ENCODE peak calls at places on chromosomes 11 and 22, in five cellular contexts. One of them, this sample, is unnamed.

GRCh38 chr11:7924526-7924925 is 6.5 kb downstream of the OR10A6 start:
- DNase-seq in lower leg skin: no peak
- DNase-seq in mesenchymal stem cell: no peak
- DNase-seq in CD8-positive, alpha-beta memory T cell: no peak
- DNase-seq in body of pancreas: peak
- DNase-seq in this sample: no peak

GRCh38 chr22:38566726-38567504 is 3.1 kb downstream of the DMC1 start:
- DNase-seq in lower leg skin: no peak
- DNase-seq in mesenchymal stem cell: no peak
- DNase-seq in CD8-positive, alpha-beta memory T cell: no peak
- DNase-seq in body of pancreas: no peak
- DNase-seq in this sample: no peak

GRCh38 chr11:95322546-95322945 is 91.5 kb upstream of the SESN3 start:
- DNase-seq in lower leg skin: no peak
- DNase-seq in mesenchymal stem cell: no peak
- DNase-seq in CD8-positive, alpha-beta memory T cell: no peak
- DNase-seq in body of pancreas: no peak
- DNase-seq in this sample: no peak

GRCh38 chr11:78768947-78769346 is 194.3 kb upstream of the NARS2 start:
- DNase-seq in lower leg skin: no peak
- DNase-seq in mesenchymal stem cell: no peak
- DNase-seq in CD8-positive, alpha-beta memory T cell: no peak
- DNase-seq in body of pancreas: no peak
- DNase-seq in this sample: no peak

GRCh38 chr11:85941380-85941973 is 86.3 kb downstream of the CCDC83 start:
- DNase-seq in lower leg skin: no peak
- DNase-seq in mesenchymal stem cell: peak
- DNase-seq in CD8-positive, alpha-beta memory T cell: no peak
- DNase-seq in body of pancreas: peak
- DNase-seq in this sample: peak

GRCh38 chr11:121055076-121055475 is 31.2 kb downstream of the TBCEL start:
- DNase-seq in lower leg skin: no peak
- DNase-seq in mesenchymal stem cell: no peak
- DNase-seq in CD8-positive, alpha-beta memory T cell: no peak
- DNase-seq in body of pancreas: no peak
- DNase-seq in this sample: no peak

GRCh38 chr11:17651681-17652080 is 67.7 kb upstream of the MYOD1 start:
- DNase-seq in lower leg skin: peak
- DNase-seq in mesenchymal stem cell: no peak
- DNase-seq in CD8-positive, alpha-beta memory T cell: no peak
- DNase-seq in body of pancreas: no peak
- DNase-seq in this sample: no peak

GRCh38 chr22:49097966-49098365 is 729.7 kb downstream of the BRD1 start:
- DNase-seq in lower leg skin: no peak
- DNase-seq in mesenchymal stem cell: no peak
- DNase-seq in CD8-positive, alpha-beta memory T cell: no peak
- DNase-seq in body of pancreas: no peak
- DNase-seq in this sample: no peak

DNA sequence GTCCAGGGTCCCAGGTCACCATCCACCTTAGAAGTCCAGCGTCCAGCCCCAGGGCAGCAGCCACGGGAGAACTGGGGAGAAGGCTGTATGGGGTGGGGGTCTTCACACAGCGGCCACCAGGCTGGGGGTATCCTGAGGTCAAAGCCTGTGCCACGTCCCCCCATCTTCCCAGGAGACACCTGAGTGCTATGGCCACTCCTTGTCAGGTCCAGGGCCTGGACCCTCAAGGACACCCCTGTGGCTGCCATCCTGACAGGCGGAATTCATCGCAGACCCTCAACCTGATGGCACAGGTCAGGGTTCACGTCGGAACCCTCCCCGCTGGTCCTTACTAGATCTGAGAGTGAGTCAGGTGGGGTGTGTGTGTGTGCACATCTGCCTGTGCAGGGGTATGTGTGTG is 18.6 kb downstream of the BRSK2 start:
- DNase-seq in lower leg skin: no peak
- DNase-seq in mesenchymal stem cell: no peak
- DNase-seq in CD8-positive, alpha-beta memory T cell: no peak
- DNase-seq in body of pancreas: no peak
- DNase-seq in this sample: no peak
- H3K4me3 ChIP-seq in lower leg skin: no peak
- H3K4me3 ChIP-seq in mesenchymal stem cell: no peak
- H3K4me3 ChIP-seq in CD8-positive, alpha-beta memory T cell: no peak
- H3K4me3 ChIP-seq in body of pancreas: no peak
- H3K4me3 ChIP-seq in this sample: no peak

GRCh38 chr11:66266378-66267038 is 1.9 kb upstream of the RAB1B start:
- DNase-seq in lower leg skin: no peak
- DNase-seq in mesenchymal stem cell: no peak
- DNase-seq in CD8-positive, alpha-beta memory T cell: no peak
- DNase-seq in body of pancreas: no peak
- DNase-seq in this sample: no peak
- H3K4me3 ChIP-seq in lower leg skin: no peak
- H3K4me3 ChIP-seq in mesenchymal stem cell: peak
- H3K4me3 ChIP-seq in CD8-positive, alpha-beta memory T cell: no peak
- H3K4me3 ChIP-seq in body of pancreas: no peak
- H3K4me3 ChIP-seq in this sample: no peak

DNA sequence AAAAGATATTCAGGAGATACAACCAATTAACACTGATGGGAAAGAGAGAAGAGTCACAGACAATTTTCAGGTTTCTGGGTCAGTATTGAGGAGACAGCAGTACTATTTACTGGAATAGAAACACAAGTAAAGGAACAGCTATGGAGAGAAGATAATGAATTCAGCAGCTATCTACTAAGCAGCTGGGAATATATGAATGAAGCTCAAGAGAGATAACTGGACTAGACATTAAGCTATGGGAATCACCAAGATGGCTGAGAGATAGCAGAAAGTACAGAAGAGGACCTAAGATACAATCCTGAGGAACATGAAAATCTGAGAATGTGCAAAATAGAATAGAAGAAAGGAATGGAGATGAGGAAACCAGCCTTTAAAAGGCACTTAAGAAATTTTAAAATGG is 15.9 kb downstream of the ALG9 start:
- DNase-seq in lower leg skin: no peak
- DNase-seq in mesenchymal stem cell: no peak
- DNase-seq in CD8-positive, alpha-beta memory T cell: no peak
- DNase-seq in body of pancreas: no peak
- DNase-seq in this sample: no peak
- H3K4me3 ChIP-seq in lower leg skin: no peak
- H3K4me3 ChIP-seq in mesenchymal stem cell: no peak
- H3K4me3 ChIP-seq in CD8-positive, alpha-beta memory T cell: no peak
- H3K4me3 ChIP-seq in body of pancreas: no peak
- H3K4me3 ChIP-seq in this sample: no peak

DNA sequence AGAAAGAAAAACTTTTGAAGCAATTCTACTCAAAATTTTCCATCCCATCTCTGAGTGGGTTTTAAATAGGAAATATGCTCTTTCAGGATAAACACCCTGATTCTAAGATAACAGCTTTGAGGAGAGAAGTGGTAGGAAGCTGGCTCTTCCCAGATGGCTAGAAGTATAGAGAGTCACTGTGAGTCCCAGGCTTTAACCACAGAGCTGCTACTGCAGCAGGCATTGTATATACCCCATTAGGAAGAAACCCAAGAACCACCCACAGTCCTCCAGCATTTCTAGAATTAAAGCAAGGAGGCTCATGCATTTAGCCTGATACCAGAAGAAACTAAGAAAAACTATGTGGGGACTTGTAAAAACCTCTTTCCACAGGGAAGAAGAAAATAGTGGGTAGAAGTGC is 1405.6 kb upstream of the TENM4 start:
- DNase-seq in lower leg skin: no peak
- DNase-seq in mesenchymal stem cell: peak
- DNase-seq in CD8-positive, alpha-beta memory T cell: no peak
- DNase-seq in body of pancreas: no peak
- DNase-seq in this sample: no peak
- H3K4me3 ChIP-seq in lower leg skin: no peak
- H3K4me3 ChIP-seq in mesenchymal stem cell: no peak
- H3K4me3 ChIP-seq in CD8-positive, alpha-beta memory T cell: no peak
- H3K4me3 ChIP-seq in body of pancreas: no peak
- H3K4me3 ChIP-seq in this sample: no peak

DNA sequence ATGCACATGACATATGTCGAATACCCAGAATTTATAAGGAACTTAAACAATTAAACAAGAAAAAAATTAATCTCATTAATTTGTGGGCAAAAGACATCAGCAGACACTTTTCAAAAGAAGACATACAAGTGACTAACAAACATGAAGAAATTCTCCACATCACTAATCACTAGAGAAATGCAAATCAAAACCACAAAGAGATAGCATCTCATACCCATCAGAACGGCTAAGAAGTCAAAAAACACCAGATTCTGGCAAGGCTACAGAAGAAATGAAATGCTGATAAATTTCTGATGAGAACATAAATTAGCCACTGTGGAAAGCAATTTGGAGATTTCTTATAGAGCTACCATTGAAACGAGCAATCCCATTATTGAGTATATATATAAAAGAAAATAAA is 210.6 kb upstream of the LUZP2 start:
- DNase-seq in lower leg skin: no peak
- DNase-seq in mesenchymal stem cell: peak
- DNase-seq in CD8-positive, alpha-beta memory T cell: no peak
- DNase-seq in body of pancreas: no peak
- DNase-seq in this sample: no peak
- H3K4me3 ChIP-seq in lower leg skin: no peak
- H3K4me3 ChIP-seq in mesenchymal stem cell: no peak
- H3K4me3 ChIP-seq in CD8-positive, alpha-beta memory T cell: no peak
- H3K4me3 ChIP-seq in body of pancreas: no peak
- H3K4me3 ChIP-seq in this sample: no peak

GRCh38 chr11:6653656-6654055 is 2.0 kb downstream of the DCHS1 start:
- DNase-seq in lower leg skin: no peak
- DNase-seq in mesenchymal stem cell: no peak
- DNase-seq in CD8-positive, alpha-beta memory T cell: no peak
- DNase-seq in body of pancreas: no peak
- DNase-seq in this sample: no peak

GRCh38 chr11:6655790-6656580 is at the start of gene DCHS1:
- DNase-seq in lower leg skin: no peak
- DNase-seq in mesenchymal stem cell: peak
- DNase-seq in CD8-positive, alpha-beta memory T cell: no peak
- DNase-seq in body of pancreas: no peak
- DNase-seq in this sample: no peak

GRCh38 chr11:6656581-6656915 is 939 bp upstream of the DCHS1 start:
- DNase-seq in lower leg skin: no peak
- DNase-seq in mesenchymal stem cell: no peak
- DNase-seq in CD8-positive, alpha-beta memory T cell: no peak
- DNase-seq in body of pancreas: no peak
- DNase-seq in this sample: no peak

GRCh38 chr11:6654281-6655019 is 1.2 kb downstream of the DCHS1 start:
- DNase-seq in lower leg skin: no peak
- DNase-seq in mesenchymal stem cell: no peak
- DNase-seq in CD8-positive, alpha-beta memory T cell: no peak
- DNase-seq in body of pancreas: peak
- DNase-seq in this sample: no peak

DNA sequence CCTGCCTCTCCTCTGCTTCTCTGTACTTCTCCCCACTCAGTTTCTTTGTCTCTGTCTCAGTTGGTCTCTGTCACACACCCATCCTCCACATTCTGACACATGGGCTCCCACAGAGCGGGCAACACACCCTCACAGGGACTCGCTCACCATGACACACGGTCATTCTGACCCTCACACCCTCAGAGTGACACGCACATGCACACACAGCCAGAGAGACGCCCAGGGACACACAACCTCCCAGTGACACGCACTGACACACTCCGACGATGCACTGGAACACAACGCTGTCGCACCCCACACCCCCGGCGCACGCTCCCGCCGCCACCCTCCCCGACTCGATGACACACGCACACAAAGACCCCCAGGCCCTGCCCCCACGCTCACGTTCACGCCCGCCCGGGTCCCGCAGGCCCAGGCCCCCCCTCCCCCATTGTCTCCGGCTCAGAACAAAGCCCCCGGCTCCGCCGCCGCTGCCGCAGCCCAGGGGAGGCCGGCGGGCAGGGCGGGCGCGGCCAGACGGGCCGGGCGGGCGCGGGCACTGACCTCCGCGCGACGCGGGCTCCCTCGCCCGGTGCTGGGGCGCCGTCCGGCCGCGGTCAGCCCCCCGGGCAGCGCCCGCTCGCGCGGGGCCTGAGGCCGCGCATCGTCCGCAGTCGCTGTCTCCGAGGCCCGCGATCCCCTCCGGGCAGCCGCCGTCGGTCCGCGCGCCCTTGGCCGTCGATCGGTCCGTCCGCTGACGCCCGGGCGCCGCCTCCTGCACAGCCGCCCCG is 404 bp downstream of the DCHS1 start:
- DNase-seq in lower leg skin: no peak
- DNase-seq in mesenchymal stem cell: peak
- DNase-seq in CD8-positive, alpha-beta memory T cell: no peak
- DNase-seq in body of pancreas: no peak
- DNase-seq in this sample: no peak
- H3K4me3 ChIP-seq in lower leg skin: no peak
- H3K4me3 ChIP-seq in mesenchymal stem cell: peak
- H3K4me3 ChIP-seq in CD8-positive, alpha-beta memory T cell: peak
- H3K4me3 ChIP-seq in body of pancreas: no peak
- H3K4me3 ChIP-seq in this sample: no peak